ENCODE peak calls at places on chromosomes 7 and 10, in five cellular contexts. K is neuronal stem cell, C is H1, O is trophoblast cell, Q is H9. H is an unnamed sample.

GRCh38 chr7:93382362-93382761 is 150.2 kb downstream of the VPS50 start:
- DNase-seq in K (no peak), O (no peak), C (no peak), Q (no peak), H (no peak)

GRCh38 chr10:74612195-74612594 is 214.2 kb upstream of the KAT6B start:
- DNase-seq in C (no peak), O (no peak), Q (no peak), K (no peak), H (peak; percentile 32)

GRCh38 chr10:73110345-73110849 is at the start of gene NUDT13:
- DNase-seq in C (peak; percentile 56), Q (peak; percentile 81), K (peak; percentile 29), O (peak; percentile 82), H (peak; percentile 88)

GRCh38 chr10:70328987-70329386 is 45.2 kb upstream of the NPFFR1 start:
- DNase-seq in C (no peak), K (no peak), Q (no peak), O (no peak), H (peak; percentile 62)

GRCh38 chr10:99630439-99630838 is 10.2 kb upstream of the SLC25A28 start:
- DNase-seq in O (no peak), Q (no peak), K (no peak), C (no peak), H (peak; percentile 60)

GRCh38 chr10:89513206-89513605 is 22.2 kb downstream of the SLC16A12 start:
- DNase-seq in O (no peak), K (no peak), C (no peak), Q (no peak), H (no peak)

GRCh38 chr7:2521341-2521745 is 1.8 kb downstream of the LFNG start:
- DNase-seq in K (no peak), O (no peak), Q (no peak), C (no peak), H (no peak)

GRCh38 chr7:134823400-134823799 is 44.0 kb downstream of the CALD1 start:
- DNase-seq in K (no peak), O (no peak), C (no peak), Q (no peak), H (peak; percentile 68)

GRCh38 chr10:104255244-104255981 is 721 bp downstream of the GSTO1 start:
- DNase-seq in Q (no peak), O (peak; percentile 34), K (no peak), C (no peak), H (peak; percentile 92)

GRCh38 chr7:2937701-2938513 is 93.8 kb upstream of the GNA12 start:
- DNase-seq in C (no peak), O (no peak), K (no peak), Q (peak; percentile 15), H (no peak)

GRCh38 chr7:103051520-103051919 is 23.1 kb downstream of the FBXL13 start:
- DNase-seq in O (no peak), K (no peak), C (no peak), Q (no peak), H (no peak)

GRCh38 chr7:139109188-139109982 is at the start of gene ZC3HAV1:
- DNase-seq in O (peak; percentile 74), Q (peak; percentile 75), C (peak; percentile 79), K (peak; percentile 57), H (peak; percentile 95)
- H2BK12ac ChIP-seq in O (no peak within 1 kb of the TSS), Q (no peak within 1 kb of the TSS), C (peak within 1 kb of the TSS; percentile 45), K (no peak within 1 kb of the TSS), H (peak within 1 kb of the TSS; percentile 89)

GRCh38 chr10:114811769-114812353 is 9.7 kb upstream of the FHIP2A start:
- DNase-seq in O (no peak), K (no peak), C (no peak), Q (no peak), H (no peak)
- H3K4me2 ChIP-seq in O (no peak overlapping the region), K (no peak overlapping the region), C (no peak overlapping the region), Q (no peak overlapping the region), H (no peak overlapping the region)

GRCh38 chr10:43353495-43354324 is 17.7 kb upstream of the FXYD4 start:
- DNase-seq in O (no peak), C (no peak), Q (no peak), K (no peak), H (no peak)

GRCh38 chr10:43354879-43355380 is 16.5 kb upstream of the FXYD4 start:
- DNase-seq in Q (no peak), C (no peak), K (no peak), O (no peak), H (no peak)

GRCh38 chr10:43354325-43354635 is 17.2 kb upstream of the FXYD4 start:
- DNase-seq in O (no peak), K (no peak), C (no peak), Q (no peak), H (no peak)

GRCh38 chr10:43351301-43351700 is 20.1 kb upstream of the FXYD4 start:
- DNase-seq in C (no peak), O (no peak), Q (no peak), K (no peak), H (no peak)

DNA sequence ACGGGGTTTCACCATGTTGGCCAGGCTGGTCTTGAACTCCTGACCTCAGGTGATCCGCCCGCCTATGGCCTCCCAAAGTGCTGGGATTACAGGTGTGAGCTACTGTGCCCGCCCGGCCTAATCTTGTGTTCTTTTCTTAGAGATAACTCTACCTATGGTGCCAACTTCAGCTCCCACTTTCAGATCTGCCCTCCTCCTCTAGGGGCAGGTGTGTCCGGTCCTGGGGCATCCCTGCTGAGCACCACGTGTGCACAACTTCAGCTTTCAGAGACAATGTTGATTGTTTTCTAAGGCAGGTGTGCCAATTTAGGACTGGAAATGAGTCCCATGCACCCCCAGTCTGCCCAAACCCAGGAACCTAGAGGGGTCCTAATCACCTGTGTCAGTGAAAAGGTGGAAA is 18.5 kb upstream of the FXYD4 start:
- DNase-seq in O (no peak), Q (no peak), K (no peak), C (no peak), H (no peak)
- H2BK12ac ChIP-seq in O (no peak overlapping the region), Q (no peak overlapping the region), K (no peak overlapping the region), C (no peak overlapping the region), H (no peak overlapping the region)

GRCh38 chr7:127582361-127582760 is 3.0 kb downstream of the GCC1 start:
- DNase-seq in Q (no peak), O (no peak), K (no peak), C (no peak), H (no peak)
- H3K4me2 ChIP-seq in Q (no peak overlapping the region), O (no peak overlapping the region), K (no peak overlapping the region), C (no peak overlapping the region), H (no peak overlapping the region)

GRCh38 chr7:106679153-106679931 is 18.4 kb upstream of the CCDC71L start:
- DNase-seq in K (no peak), O (peak; percentile 74), Q (no peak), C (no peak), H (peak; percentile 57)
- H2BK12ac ChIP-seq in K (no peak overlapping the region), O (no peak overlapping the region), Q (no peak overlapping the region), C (no peak overlapping the region), H (no peak overlapping the region)

DNA sequence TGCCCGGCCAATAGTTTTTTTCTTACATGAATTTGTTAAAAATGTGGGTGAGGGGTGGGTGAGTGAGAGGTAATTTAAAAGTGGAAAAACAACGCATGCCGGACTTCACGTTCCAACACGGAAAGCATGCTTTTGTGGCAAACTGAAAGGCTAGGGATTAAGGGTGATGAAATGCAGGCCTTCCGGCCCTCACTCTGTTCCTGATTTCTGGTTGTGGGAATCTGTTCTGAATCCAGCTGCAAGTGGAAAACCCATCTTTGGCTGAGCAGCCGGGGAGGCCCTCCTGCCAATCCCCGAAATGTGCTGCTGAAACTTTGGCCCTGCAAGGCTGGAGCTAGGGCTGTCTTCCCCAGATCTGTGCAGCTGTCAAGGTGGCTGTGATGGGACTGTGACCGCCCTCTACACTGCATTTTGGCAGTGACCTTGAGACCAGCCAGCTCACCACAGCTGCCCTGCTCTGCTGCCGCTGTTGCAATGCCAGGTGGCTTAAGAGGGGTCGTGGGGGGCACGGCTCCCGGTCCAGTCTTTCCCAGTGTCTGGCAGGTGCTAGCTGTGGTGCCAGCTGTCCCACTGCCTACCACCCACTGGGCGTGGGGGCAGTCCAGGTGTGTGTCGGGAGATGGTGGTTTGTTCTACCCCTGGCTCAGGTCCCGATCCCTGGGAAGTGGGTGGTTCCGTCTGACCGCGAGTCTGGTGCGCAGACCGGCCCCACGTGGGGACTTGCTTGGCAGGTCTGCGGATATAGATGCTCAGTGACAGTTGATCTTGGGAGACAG is 39.0 kb downstream of the TET1 start:
- DNase-seq in O (no peak), C (peak; percentile 57), K (no peak), Q (peak; percentile 56), H (peak; percentile 87)
- H3K4me2 ChIP-seq in O (peak overlapping the region; percentile 24), C (peak overlapping the region; percentile 77), K (peak overlapping the region; percentile 52), Q (peak overlapping the region; percentile 78), H (no peak overlapping the region)

H was measured in mesenchymal stem cell.